ENCODE peak calls at places on chromosomes 11 and 22, in four cellular contexts. G, A, L and S are unnamed samples.

GRCh38 chr11:68099474-68100405 is 21.4 kb downstream of the CHKA start:
- DNase-seq in G (no peak), A (peak; percentile 35), L (no peak), S (no peak)

GRCh38 chr11:16924462-16924825 is 89.8 kb downstream of the PLEKHA7 start:
- DNase-seq in A (no peak), L (no peak), G (no peak), S (no peak)

GRCh38 chr11:45045692-45046471 is 95.2 kb upstream of the TP53I11 start:
- DNase-seq in A (peak; percentile 56), L (peak; percentile 75), G (no peak), S (no peak)

GRCh38 chr11:120945042-120945441 is 78.9 kb upstream of the TBCEL start:
- DNase-seq in G (no peak), L (no peak), A (no peak), S (no peak)

GRCh38 chr22:49619301-49619700 is 208.4 kb downstream of the BRD1 start:
- DNase-seq in L (no peak), G (no peak), A (no peak), S (no peak)

GRCh38 chr11:122267602-122268001 is 151.6 kb upstream of the BLID start:
- DNase-seq in G (no peak), A (no peak), L (peak; percentile 31), S (no peak)

GRCh38 chr11:124899376-124900145 is 1.9 kb upstream of the ROBO4 start:
- DNase-seq in L (peak; percentile 40), G (no peak), A (no peak), S (no peak)

GRCh38 chr11:1397862-1398505 is 8.2 kb downstream of the BRSK2 start:
- DNase-seq in L (no peak), A (no peak), G (no peak), S (no peak)

GRCh38 chr22:45125198-45125597 is 38.5 kb upstream of the NUP50 start:
- DNase-seq in G (no peak), L (no peak), A (no peak), S (no peak)

GRCh38 chr11:108872781-108873291 is 208.0 kb downstream of the DDX10 start:
- DNase-seq in G (no peak), A (no peak), L (peak; percentile 64), S (no peak)

GRCh38 chr22:40243891-40244290 is 66.2 kb downstream of the TNRC6B start:
- DNase-seq in G (no peak), A (no peak), L (no peak), S (no peak)

GRCh38 chr22:40721266-40721665 is 42.0 kb downstream of the MCHR1 start:
- DNase-seq in L (peak; percentile 11), A (no peak), G (no peak), S (no peak)

GRCh38 chr22:40178417-40179409 is 988 bp downstream of the TNRC6B start:
- DNase-seq in G (no peak), L (no peak), A (no peak), S (no peak)

GRCh38 chr11:57546869-57547518 is 9.6 kb downstream of the SMTNL1 start:
- DNase-seq in G (no peak), A (no peak), L (peak; percentile 42), S (no peak)

GRCh38 chr11:120869516-120870011 is 154.3 kb upstream of the TBCEL start:
- DNase-seq in L (no peak), A (no peak), G (no peak), S (no peak)

GRCh38 chr22:50118557-50119168 is 28.9 kb downstream of the MOV10L1 start:
- DNase-seq in A (no peak), L (no peak), G (no peak), S (no peak)

GRCh38 chr22:31313366-31314147 is 21.3 kb upstream of the PIK3IP1 start:
- DNase-seq in A (peak; percentile 76), G (peak; percentile 45), L (peak; percentile 87), S (no peak)

GRCh38 chr11:15903246-15903645 is 453.1 kb downstream of the SOX6 start:
- DNase-seq in L (peak; percentile 24), A (no peak), G (no peak), S (no peak)

GRCh38 chr11:32659672-32660071 is 76.0 kb downstream of the EIF3M start:
- DNase-seq in G (no peak), A (no peak), L (peak; percentile 15), S (no peak)

GRCh38 chr11:119316729-119317591 is at the start of gene MCAM:
- DNase-seq in L (peak; percentile 39), G (no peak), A (peak; percentile 63), S (peak; percentile 55)

GRCh38 chr22:47041201-47042115 is 279.0 kb downstream of the TBC1D22A start:
- DNase-seq in G (no peak), L (no peak), A (no peak), S (no peak)

GRCh38 chr11:14773755-14774154 is 118.3 kb downstream of the CYP2R1 start:
- DNase-seq in L (no peak), A (no peak), G (no peak), S (no peak)

GRCh38 chr11:1256257-1257045 is 33.6 kb downstream of the MUC5B start:
- DNase-seq in G (no peak), A (no peak), L (no peak), S (no peak)

GRCh38 chr11:24588075-24588474 is 91.2 kb downstream of the LUZP2 start:
- DNase-seq in G (no peak), L (peak; percentile 22), A (no peak), S (no peak)

GRCh38 chr22:29907753-29908515 is 25.0 kb downstream of the MTMR3 start:
- DNase-seq in A (peak; percentile 71), G (no peak), L (peak; percentile 94), S (no peak)

GRCh38 chr11:134657631-134658030 is 245.6 kb upstream of the B3GAT1 start:
- DNase-seq in L (no peak), G (no peak), A (no peak), S (no peak)

GRCh38 chr11:105202844-105203548 is 63.4 kb upstream of the CARD18 start:
- DNase-seq in G (no peak), A (no peak), L (no peak), S (no peak)

GRCh38 chr11:61891331-61892084 is at the start of gene FADS3:
- DNase-seq in A (peak; percentile 91), L (peak; percentile 80), G (peak; percentile 33), S (peak; percentile 51)

GRCh38 chr22:17853066-17853465 is 78.8 kb upstream of the BID start:
- DNase-seq in A (peak; percentile 61), L (no peak), G (no peak), S (no peak)

GRCh38 chr11:113593698-113594308 is 112.3 kb downstream of the TMPRSS5 start:
- DNase-seq in L (no peak), A (no peak), G (no peak), S (no peak)

GRCh38 chr11:134742228-134742612 is 330.2 kb upstream of the B3GAT1 start:
- DNase-seq in L (no peak), G (no peak), A (peak; percentile 7), S (no peak)